ENCODE peak calls at places on chromosomes 3 and 15, in six cellular contexts. K is progenitor cell of endocrine pancreas; Z is CD8-positive, alpha-beta T cell; X is ovary; V is epithelial cell of esophagus; Y is lower leg skin. J is an unnamed sample.

GRCh38 chr3:112776836-112777235 is 69.8 kb downstream of the CD200R1L start:
- DNase-seq in K (no peak), Z (no peak), X (no peak), V (no peak), Y (no peak), J (no peak)

GRCh38 chr3:40913192-40913591 is 286.1 kb upstream of the CTNNB1 start:
- DNase-seq in K (no peak), Z (no peak), X (no peak), V (no peak), Y (peak; percentile 50), J (peak; percentile 24)

GRCh38 chr3:185866555-185866954 is 41.7 kb upstream of the IGF2BP2 start:
- DNase-seq in K (no peak), Z (no peak), X (no peak), V (peak; percentile 42), Y (no peak), J (no peak)

GRCh38 chr15:91412529-91412928 is 312.5 kb downstream of the SV2B start:
- DNase-seq in K (no peak), Z (no peak), X (no peak), V (peak; percentile 45), Y (no peak), J (no peak)

GRCh38 chr15:89810837-89811236 is 3.8 kb downstream of the ANPEP start:
- DNase-seq in K (no peak), Z (no peak), X (no peak), V (no peak), Y (no peak), J (no peak)

GRCh38 chr3:58214484-58215316 is 3.9 kb upstream of the DNASE1L3 start:
- DNase-seq in K (no peak), Z (no peak), X (no peak), V (peak; percentile 99), Y (peak; percentile 68), J (peak; percentile 60)

GRCh38 chr3:16103472-16103871 is 71.0 kb upstream of the GALNT15 start:
- DNase-seq in K (no peak), Z (no peak), X (no peak), V (no peak), Y (no peak), J (no peak)

GRCh38 chr15:29849716-29850115 is 27.4 kb upstream of the TJP1 start:
- DNase-seq in K (no peak), Z (no peak), X (no peak), V (peak; percentile 91), Y (no peak), J (no peak)

GRCh38 chr15:79740581-79740980 is 156.2 kb downstream of the MTHFS start:
- DNase-seq in K (no peak), Z (no peak), X (no peak), V (no peak), Y (no peak), J (no peak)

GRCh38 chr3:4985330-4986174 is 6.3 kb downstream of the BHLHE40 start:
- DNase-seq in K (no peak), Z (no peak), X (peak; percentile 55), V (peak; percentile 95), Y (no peak), J (no peak)

GRCh38 chr3:122982202-122983185 is 45.1 kb downstream of the SEMA5B start:
- DNase-seq in K (no peak), Z (no peak), X (no peak), V (no peak), Y (no peak), J (no peak)

GRCh38 chr3:120169407-120169806 is 75.2 kb upstream of the GSK3B start:
- DNase-seq in K (no peak), Z (no peak), X (no peak), V (peak; percentile 45), Y (no peak), J (no peak)

GRCh38 chr3:120172070-120172469 is 77.8 kb upstream of the GSK3B start:
- DNase-seq in K (no peak), Z (no peak), X (no peak), V (peak; percentile 57), Y (no peak), J (no peak)

GRCh38 chr3:120171134-120171863 is 77.1 kb upstream of the GSK3B start:
- DNase-seq in K (no peak), Z (no peak), X (no peak), V (no peak), Y (no peak), J (no peak)

GRCh38 chr3:120168611-120169010 is 74.4 kb upstream of the GSK3B start:
- DNase-seq in K (no peak), Z (no peak), X (no peak), V (no peak), Y (no peak), J (no peak)

DNA sequence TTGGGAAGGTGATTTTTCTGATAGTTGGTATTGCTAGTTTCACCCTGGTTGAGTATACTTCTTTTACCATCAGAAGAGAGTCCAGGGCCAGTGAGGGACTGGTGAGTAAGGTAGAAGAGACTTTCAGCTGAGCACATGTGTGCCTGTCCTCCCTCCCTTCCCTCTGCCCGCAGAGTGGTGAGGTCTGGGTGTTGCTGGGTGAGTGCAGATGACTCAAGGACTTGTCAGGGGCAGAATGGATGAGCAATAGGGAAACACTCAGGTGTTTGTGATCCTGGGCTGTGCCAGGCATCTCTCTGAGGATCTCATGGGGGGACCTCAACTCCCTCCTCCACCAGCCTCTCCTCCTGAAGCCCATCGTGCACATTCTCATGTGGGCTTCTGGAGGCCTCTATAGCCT is 76.0 kb upstream of the GSK3B start:
- DNase-seq in K (no peak), Z (no peak), X (no peak), V (peak; percentile 99), Y (no peak), J (no peak)
- TF ChIP-seq CTCF in K (no peak), Z (no peak), X (no peak), V (no peak), Y (no peak), J (no peak)

GRCh38 chr15:82835391-82835917 is 26.0 kb downstream of the WHAMM start:
- DNase-seq in K (no peak), Z (no peak), X (no peak), V (no peak), Y (no peak), J (no peak)

GRCh38 chr15:82830427-82831173 is 21.2 kb downstream of the WHAMM start:
- DNase-seq in K (no peak), Z (no peak), X (no peak), V (peak; percentile 44), Y (no peak), J (no peak)

GRCh38 chr15:82833283-82833682 is 23.9 kb downstream of the WHAMM start:
- DNase-seq in K (no peak), Z (no peak), X (no peak), V (no peak), Y (no peak), J (no peak)

GRCh38 chr15:82831894-82832600 is 22.6 kb downstream of the WHAMM start:
- DNase-seq in K (no peak), Z (no peak), X (no peak), V (no peak), Y (no peak), J (no peak)

GRCh38 chr15:82832601-82833209 is 23.3 kb downstream of the WHAMM start:
- DNase-seq in K (no peak), Z (no peak), X (no peak), V (peak; percentile 89), Y (no peak), J (no peak)
- TF ChIP-seq CTCF in K (no peak), Z (no peak), X (no peak), V (peak; percentile 9), Y (no peak), J (no peak)

DNA sequence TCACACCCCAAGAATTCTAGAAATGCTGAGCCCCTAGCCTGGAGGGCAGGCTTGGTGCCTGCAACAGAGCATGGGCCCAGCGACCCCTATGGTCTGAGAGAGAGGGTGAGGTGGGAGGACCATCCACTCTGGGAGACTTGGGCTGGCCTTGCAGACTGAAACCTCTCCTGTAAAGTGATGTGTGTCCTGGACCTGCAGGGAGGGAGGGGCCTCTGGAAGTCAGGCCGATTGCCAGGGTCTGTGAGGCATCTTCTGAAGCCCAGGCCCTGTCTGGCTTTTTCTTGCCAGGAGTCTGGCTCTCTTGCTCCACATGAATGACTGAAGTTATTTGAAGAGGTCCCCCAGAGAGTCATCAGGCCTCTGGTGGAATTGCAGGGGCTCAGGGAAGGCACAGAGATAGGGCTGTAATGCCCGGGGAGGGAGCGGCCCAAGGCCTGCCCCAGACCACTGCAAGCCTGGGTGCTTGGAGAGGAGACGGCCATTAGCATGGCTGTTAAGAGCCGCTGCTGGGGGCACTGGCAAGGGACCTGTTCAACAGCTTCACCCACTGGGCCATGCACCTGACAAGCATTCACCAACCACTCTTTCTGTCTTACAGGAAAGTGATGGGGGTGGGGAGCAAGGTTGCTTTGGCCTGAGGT is 56.0 kb upstream of the CHRNA7 start:
- DNase-seq in K (no peak), Z (no peak), X (no peak), V (no peak), Y (no peak), J (no peak)
- TF ChIP-seq CTCF in K (no peak), Z (no peak), X (no peak), V (no peak), Y (no peak), J (no peak)

DNA sequence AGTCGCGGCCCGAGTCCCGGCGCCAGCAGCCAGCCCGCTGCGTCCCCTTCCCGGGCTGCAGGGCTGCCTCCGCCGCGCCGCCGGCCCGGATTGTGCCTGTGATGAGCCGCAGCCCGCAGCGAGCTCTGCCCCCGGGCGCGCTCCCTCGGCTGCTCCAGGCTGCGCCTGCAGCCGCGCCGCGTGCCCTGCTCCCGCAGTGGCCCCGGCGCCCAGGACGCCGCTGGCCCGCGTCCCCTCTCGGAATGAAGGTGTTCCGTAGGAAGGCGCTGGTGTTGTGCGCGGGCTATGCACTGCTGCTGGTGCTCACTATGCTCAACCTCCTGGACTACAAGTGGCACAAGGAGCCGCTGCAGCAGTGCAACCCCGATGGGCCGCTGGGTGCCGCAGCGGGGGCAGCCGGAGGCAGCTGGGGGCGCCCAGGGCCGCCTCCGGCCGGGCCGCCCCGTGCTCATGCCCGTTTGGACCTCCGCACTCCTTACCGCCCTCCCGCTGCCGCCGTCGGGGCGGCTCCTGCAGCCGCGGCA is 1.2 kb downstream of the CHST2 start:
- DNase-seq in K (peak; percentile 28), Z (peak; percentile 6), X (no peak), V (peak; percentile 33), Y (no peak), J (no peak)
- TF ChIP-seq CTCF in K (peak; percentile 23), Z (no peak), X (no peak), V (peak; percentile 1), Y (no peak), J (no peak)

GRCh38 chr3:85303156-85303555 is 344.4 kb downstream of the CADM2 start:
- DNase-seq in K (no peak), Z (no peak), X (no peak), V (no peak), Y (no peak), J (no peak)

DNA sequence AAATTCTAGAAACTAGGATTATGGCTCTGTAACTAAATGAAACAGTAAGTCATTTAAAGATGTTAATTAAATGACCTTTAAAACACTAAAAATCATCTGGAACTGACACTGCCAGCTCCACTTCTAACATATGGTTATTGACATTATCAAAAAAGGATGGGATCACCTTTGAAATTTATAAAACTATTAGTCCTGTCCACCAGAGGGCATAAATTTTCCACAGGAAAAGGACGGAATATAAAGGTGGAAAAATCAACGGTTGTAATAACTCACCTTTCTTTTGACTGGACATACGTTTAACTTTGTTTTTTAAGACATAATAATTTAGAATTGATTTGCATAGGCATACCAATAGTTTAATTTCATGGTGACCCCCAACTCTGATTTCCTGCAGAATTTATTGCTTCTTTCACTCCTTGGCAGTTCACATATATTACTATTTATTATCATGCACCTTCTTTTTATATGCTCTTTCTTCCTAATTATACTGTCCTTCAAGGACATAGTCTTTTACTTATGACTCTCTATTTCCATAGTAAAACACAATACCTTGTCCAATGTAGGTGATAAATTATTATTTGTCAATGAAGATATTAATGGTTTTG is 345.7 kb downstream of the CADM2 start:
- DNase-seq in K (no peak), Z (no peak), X (no peak), V (peak; percentile 20), Y (no peak), J (no peak)
- TF ChIP-seq CTCF in K (peak; percentile 55), Z (no peak), X (no peak), V (peak; percentile 45), Y (no peak), J (no peak)

J was measured in coronary artery.